ENCODE peak calls at places on chromosomes 16 and 17, in four cellular contexts. T, C, G and R are unnamed samples.

GRCh38 chr17:74180336-74180735 is 23.1 kb upstream of the RPL38 start:
- DNase-seq in T (no peak), C (no peak), G (no peak), R (no peak)

GRCh38 chr16:17101646-17102045 is 369.1 kb downstream of the XYLT1 start:
- DNase-seq in T (no peak), C (peak; percentile 26), G (peak; percentile 28), R (no peak)

GRCh38 chr16:52611817-52612673 is 65.1 kb upstream of the TOX3 start:
- DNase-seq in T (no peak), C (no peak), G (no peak), R (no peak)

GRCh38 chr16:84740596-84741071 is 40.8 kb downstream of the USP10 start:
- DNase-seq in T (no peak), C (no peak), G (no peak), R (no peak)

GRCh38 chr17:82320956-82321927 is 3.8 kb upstream of the CD7 start:
- DNase-seq in T (no peak), C (peak; percentile 45), G (no peak), R (no peak)

GRCh38 chr17:2935622-2936021 is 127.8 kb downstream of the OR1D5 start:
- DNase-seq in T (no peak), C (no peak), G (no peak), R (no peak)

GRCh38 chr17:59001158-59001814 is 105.4 kb downstream of the TRIM37 start:
- DNase-seq in T (peak; percentile 81), C (peak; percentile 95), G (peak; percentile 87), R (peak; percentile 77)

GRCh38 chr17:62693616-62694415 is 66.3 kb downstream of the MRC2 start:
- DNase-seq in T (no peak), C (no peak), G (peak; percentile 23), R (no peak)

GRCh38 chr17:7293131-7293557 is 1.3 kb downstream of the YBX2 start:
- DNase-seq in T (no peak), C (no peak), G (no peak), R (no peak)

GRCh38 chr17:81941484-81942166 is 4.5 kb upstream of the PYCR1 start:
- DNase-seq in T (no peak), C (no peak), G (no peak), R (no peak)

GRCh38 chr17:64382184-64382583 is 8.5 kb downstream of the PECAM1 start:
- DNase-seq in T (no peak), C (no peak), G (no peak), R (no peak)

GRCh38 chr16:4344659-4345438 is 6.3 kb downstream of the PAM16 start:
- DNase-seq in T (no peak), C (no peak), G (peak; percentile 36), R (no peak)

GRCh38 chr16:56871172-56871593 is 6.2 kb downstream of the SLC12A3 start:
- DNase-seq in T (peak; percentile 68), C (peak; percentile 70), G (peak; percentile 27), R (peak; percentile 42)